ENCODE peak calls at places on chromosome 10, in nine cellular contexts. One of them, this sample, is unnamed.

GRCh38 chr10:99964791-99965190 is 45.0 kb downstream of the DNMBP start:
- DNase-seq in cardiac muscle cell: peak; percentile 58
- DNase-seq in CD4-positive, alpha-beta T cell: no peak
- DNase-seq in activated T-helper 9 cell treated with anti-CD3 and anti-CD28 coated beads, Interleukin-2, amount 50 U/mL, for 16 hours: no peak
- DNase-seq in left cardiac atrium: no peak
- DNase-seq in T-helper 2 cell: no peak
- DNase-seq in activated CD8-positive, alpha-beta memory T cell treated with anti-CD3 and anti-CD28 coated beads, Interleukin-2, amount 50 U/mL, for 4 hours: no peak
- DNase-seq in activated naive CD8-positive, alpha-beta T cell treated with anti-CD3 and anti-CD28 coated beads, Interleukin-2, amount 50 U/mL, for 24 hours: no peak
- DNase-seq in hippocampal formation: no peak
- DNase-seq in this sample: no peak

GRCh38 chr10:28367865-28368541 is 65.1 kb upstream of the MPP7 start:
- DNase-seq in cardiac muscle cell: no peak
- DNase-seq in T-helper 2 cell: no peak
- DNase-seq in left cardiac atrium: no peak
- DNase-seq in activated naive CD8-positive, alpha-beta T cell treated with anti-CD3 and anti-CD28 coated beads, Interleukin-2, amount 50 U/mL, for 24 hours: peak; percentile 52
- DNase-seq in activated T-helper 9 cell treated with anti-CD3 and anti-CD28 coated beads, Interleukin-2, amount 50 U/mL, for 16 hours: peak; percentile 16
- DNase-seq in CD4-positive, alpha-beta T cell: peak; percentile 22
- DNase-seq in hippocampal formation: no peak
- DNase-seq in activated CD8-positive, alpha-beta memory T cell treated with anti-CD3 and anti-CD28 coated beads, Interleukin-2, amount 50 U/mL, for 4 hours: peak; percentile 50
- DNase-seq in this sample: no peak

GRCh38 chr10:133400624-133401424 is 6.9 kb downstream of the MTG1 start:
- DNase-seq in activated CD8-positive, alpha-beta memory T cell treated with anti-CD3 and anti-CD28 coated beads, Interleukin-2, amount 50 U/mL, for 4 hours: no peak
- DNase-seq in T-helper 2 cell: no peak
- DNase-seq in left cardiac atrium: no peak
- DNase-seq in activated T-helper 9 cell treated with anti-CD3 and anti-CD28 coated beads, Interleukin-2, amount 50 U/mL, for 16 hours: no peak
- DNase-seq in CD4-positive, alpha-beta T cell: no peak
- DNase-seq in activated naive CD8-positive, alpha-beta T cell treated with anti-CD3 and anti-CD28 coated beads, Interleukin-2, amount 50 U/mL, for 24 hours: no peak
- DNase-seq in cardiac muscle cell: no peak
- DNase-seq in hippocampal formation: no peak
- DNase-seq in this sample: no peak

GRCh38 chr10:124943301-124944092 is 1.6 kb downstream of the ZRANB1 start:
- DNase-seq in CD4-positive, alpha-beta T cell: no peak
- DNase-seq in cardiac muscle cell: peak; percentile 68
- DNase-seq in activated T-helper 9 cell treated with anti-CD3 and anti-CD28 coated beads, Interleukin-2, amount 50 U/mL, for 16 hours: no peak
- DNase-seq in T-helper 2 cell: no peak
- DNase-seq in activated CD8-positive, alpha-beta memory T cell treated with anti-CD3 and anti-CD28 coated beads, Interleukin-2, amount 50 U/mL, for 4 hours: no peak
- DNase-seq in activated naive CD8-positive, alpha-beta T cell treated with anti-CD3 and anti-CD28 coated beads, Interleukin-2, amount 50 U/mL, for 24 hours: no peak
- DNase-seq in hippocampal formation: no peak
- DNase-seq in left cardiac atrium: no peak
- DNase-seq in this sample: no peak

GRCh38 chr10:74114041-74114448 is 36.6 kb downstream of the AP3M1 start:
- DNase-seq in activated naive CD8-positive, alpha-beta T cell treated with anti-CD3 and anti-CD28 coated beads, Interleukin-2, amount 50 U/mL, for 24 hours: no peak
- DNase-seq in hippocampal formation: peak; percentile 13
- DNase-seq in left cardiac atrium: no peak
- DNase-seq in T-helper 2 cell: no peak
- DNase-seq in activated T-helper 9 cell treated with anti-CD3 and anti-CD28 coated beads, Interleukin-2, amount 50 U/mL, for 16 hours: no peak
- DNase-seq in cardiac muscle cell: no peak
- DNase-seq in activated CD8-positive, alpha-beta memory T cell treated with anti-CD3 and anti-CD28 coated beads, Interleukin-2, amount 50 U/mL, for 4 hours: no peak
- DNase-seq in CD4-positive, alpha-beta T cell: no peak
- DNase-seq in this sample: no peak

GRCh38 chr10:122648599-122649428 is 50.8 kb downstream of the C10orf120 start:
- DNase-seq in left cardiac atrium: peak; percentile 57
- DNase-seq in activated naive CD8-positive, alpha-beta T cell treated with anti-CD3 and anti-CD28 coated beads, Interleukin-2, amount 50 U/mL, for 24 hours: peak; percentile 46
- DNase-seq in T-helper 2 cell: no peak
- DNase-seq in activated T-helper 9 cell treated with anti-CD3 and anti-CD28 coated beads, Interleukin-2, amount 50 U/mL, for 16 hours: no peak
- DNase-seq in activated CD8-positive, alpha-beta memory T cell treated with anti-CD3 and anti-CD28 coated beads, Interleukin-2, amount 50 U/mL, for 4 hours: no peak
- DNase-seq in cardiac muscle cell: peak; percentile 39
- DNase-seq in CD4-positive, alpha-beta T cell: no peak
- DNase-seq in hippocampal formation: peak; percentile 32
- DNase-seq in this sample: no peak

GRCh38 chr10:103986360-103986759 is 19.4 kb downstream of the SLK start:
- DNase-seq in cardiac muscle cell: no peak
- DNase-seq in activated naive CD8-positive, alpha-beta T cell treated with anti-CD3 and anti-CD28 coated beads, Interleukin-2, amount 50 U/mL, for 24 hours: peak; percentile 17
- DNase-seq in hippocampal formation: no peak
- DNase-seq in activated T-helper 9 cell treated with anti-CD3 and anti-CD28 coated beads, Interleukin-2, amount 50 U/mL, for 16 hours: no peak
- DNase-seq in left cardiac atrium: no peak
- DNase-seq in CD4-positive, alpha-beta T cell: no peak
- DNase-seq in T-helper 2 cell: no peak
- DNase-seq in activated CD8-positive, alpha-beta memory T cell treated with anti-CD3 and anti-CD28 coated beads, Interleukin-2, amount 50 U/mL, for 4 hours: no peak
- DNase-seq in this sample: no peak

GRCh38 chr10:112389147-112389822 is 15.4 kb downstream of the ACSL5 start:
- DNase-seq in cardiac muscle cell: peak; percentile 64
- DNase-seq in hippocampal formation: no peak
- DNase-seq in T-helper 2 cell: no peak
- DNase-seq in activated CD8-positive, alpha-beta memory T cell treated with anti-CD3 and anti-CD28 coated beads, Interleukin-2, amount 50 U/mL, for 4 hours: peak; percentile 22
- DNase-seq in activated naive CD8-positive, alpha-beta T cell treated with anti-CD3 and anti-CD28 coated beads, Interleukin-2, amount 50 U/mL, for 24 hours: peak; percentile 60
- DNase-seq in CD4-positive, alpha-beta T cell: no peak
- DNase-seq in left cardiac atrium: peak; percentile 37
- DNase-seq in activated T-helper 9 cell treated with anti-CD3 and anti-CD28 coated beads, Interleukin-2, amount 50 U/mL, for 16 hours: no peak
- DNase-seq in this sample: peak; percentile 29

GRCh38 chr10:132867801-132868644 is 74.3 kb downstream of the CFAP46 start:
- DNase-seq in cardiac muscle cell: no peak
- DNase-seq in left cardiac atrium: peak; percentile 15
- DNase-seq in CD4-positive, alpha-beta T cell: no peak
- DNase-seq in hippocampal formation: no peak
- DNase-seq in activated T-helper 9 cell treated with anti-CD3 and anti-CD28 coated beads, Interleukin-2, amount 50 U/mL, for 16 hours: no peak
- DNase-seq in activated CD8-positive, alpha-beta memory T cell treated with anti-CD3 and anti-CD28 coated beads, Interleukin-2, amount 50 U/mL, for 4 hours: no peak
- DNase-seq in T-helper 2 cell: no peak
- DNase-seq in activated naive CD8-positive, alpha-beta T cell treated with anti-CD3 and anti-CD28 coated beads, Interleukin-2, amount 50 U/mL, for 24 hours: no peak
- DNase-seq in this sample: no peak

GRCh38 chr10:129474642-129475041 is 7.6 kb downstream of the MGMT start:
- DNase-seq in CD4-positive, alpha-beta T cell: no peak
- DNase-seq in activated CD8-positive, alpha-beta memory T cell treated with anti-CD3 and anti-CD28 coated beads, Interleukin-2, amount 50 U/mL, for 4 hours: no peak
- DNase-seq in activated T-helper 9 cell treated with anti-CD3 and anti-CD28 coated beads, Interleukin-2, amount 50 U/mL, for 16 hours: no peak
- DNase-seq in left cardiac atrium: no peak
- DNase-seq in hippocampal formation: no peak
- DNase-seq in T-helper 2 cell: no peak
- DNase-seq in cardiac muscle cell: no peak
- DNase-seq in activated naive CD8-positive, alpha-beta T cell treated with anti-CD3 and anti-CD28 coated beads, Interleukin-2, amount 50 U/mL, for 24 hours: no peak
- DNase-seq in this sample: no peak

GRCh38 chr10:31320179-31320597 is 1.2 kb downstream of the ZEB1 start:
- DNase-seq in left cardiac atrium: peak; percentile 55
- DNase-seq in activated naive CD8-positive, alpha-beta T cell treated with anti-CD3 and anti-CD28 coated beads, Interleukin-2, amount 50 U/mL, for 24 hours: peak; percentile 63
- DNase-seq in T-helper 2 cell: peak; percentile 20
- DNase-seq in activated CD8-positive, alpha-beta memory T cell treated with anti-CD3 and anti-CD28 coated beads, Interleukin-2, amount 50 U/mL, for 4 hours: peak; percentile 45
- DNase-seq in activated T-helper 9 cell treated with anti-CD3 and anti-CD28 coated beads, Interleukin-2, amount 50 U/mL, for 16 hours: peak; percentile 35
- DNase-seq in hippocampal formation: peak; percentile 25
- DNase-seq in cardiac muscle cell: peak; percentile 50
- DNase-seq in CD4-positive, alpha-beta T cell: peak; percentile 47
- DNase-seq in this sample: peak; percentile 22

GRCh38 chr10:17835688-17836087 is 26.5 kb downstream of the MRC1 start:
- DNase-seq in activated naive CD8-positive, alpha-beta T cell treated with anti-CD3 and anti-CD28 coated beads, Interleukin-2, amount 50 U/mL, for 24 hours: no peak
- DNase-seq in left cardiac atrium: no peak
- DNase-seq in hippocampal formation: no peak
- DNase-seq in CD4-positive, alpha-beta T cell: no peak
- DNase-seq in activated CD8-positive, alpha-beta memory T cell treated with anti-CD3 and anti-CD28 coated beads, Interleukin-2, amount 50 U/mL, for 4 hours: no peak
- DNase-seq in cardiac muscle cell: peak; percentile 59
- DNase-seq in activated T-helper 9 cell treated with anti-CD3 and anti-CD28 coated beads, Interleukin-2, amount 50 U/mL, for 16 hours: no peak
- DNase-seq in T-helper 2 cell: no peak
- DNase-seq in this sample: no peak

This sample was measured in T-helper 17 cell.